ENCODE peak calls at places on chromosomes 13 and 19, in four cellular contexts. One of them, this sample, is unnamed.

GRCh38 chr19:34639491-34640085 is 37.4 kb downstream of the SCGB2B2 start:
- DNase-seq in IMR-90: peak
- DNase-seq in prostate gland: peak
- DNase-seq in Peyer's patch: peak
- DNase-seq in this sample: peak

GRCh38 chr19:58268344-58268743 is 10.4 kb upstream of the ZNF8 start:
- DNase-seq in IMR-90: no peak
- DNase-seq in prostate gland: no peak
- DNase-seq in Peyer's patch: no peak
- DNase-seq in this sample: no peak

GRCh38 chr19:9309974-9310446 is 372 bp upstream of the ZNF699 start:
- DNase-seq in IMR-90: peak
- DNase-seq in Peyer's patch: peak
- DNase-seq in prostate gland: peak
- DNase-seq in this sample: peak

GRCh38 chr19:48333467-48334384 is 8.4 kb downstream of the EMP3 start:
- DNase-seq in IMR-90: peak
- DNase-seq in prostate gland: peak
- DNase-seq in Peyer's patch: peak
- DNase-seq in this sample: peak

GRCh38 chr19:2191456-2191931 is 27.8 kb downstream of the DOT1L start:
- DNase-seq in IMR-90: no peak
- DNase-seq in prostate gland: no peak
- DNase-seq in Peyer's patch: no peak
- DNase-seq in this sample: no peak

GRCh38 chr13:74248477-74248876 is 114.3 kb upstream of the KLF12 start:
- DNase-seq in prostate gland: no peak
- DNase-seq in Peyer's patch: no peak
- DNase-seq in IMR-90: no peak
- DNase-seq in this sample: no peak

GRCh38 chr13:79287994-79288795 is 117.9 kb downstream of the RBM26 start:
- DNase-seq in prostate gland: no peak
- DNase-seq in IMR-90: no peak
- DNase-seq in Peyer's patch: no peak
- DNase-seq in this sample: no peak

GRCh38 chr19:18014197-18014596 is 6.2 kb downstream of the ARRDC2 start:
- DNase-seq in Peyer's patch: peak
- DNase-seq in IMR-90: no peak
- DNase-seq in prostate gland: no peak
- DNase-seq in this sample: no peak

GRCh38 chr19:7973883-7974282 is 30.4 kb upstream of the TIMM44 start:
- DNase-seq in Peyer's patch: no peak
- DNase-seq in IMR-90: no peak
- DNase-seq in prostate gland: no peak
- DNase-seq in this sample: no peak

GRCh38 chr19:12156254-12157058 is at the start of gene ZNF625:
- DNase-seq in IMR-90: peak
- DNase-seq in prostate gland: peak
- DNase-seq in Peyer's patch: peak
- DNase-seq in this sample: peak

GRCh38 chr13:41955605-41956004 is 5.3 kb downstream of the VWA8 start:
- DNase-seq in IMR-90: no peak
- DNase-seq in prostate gland: no peak
- DNase-seq in Peyer's patch: no peak
- DNase-seq in this sample: no peak

GRCh38 chr19:46574533-46574932 is 26.6 kb upstream of the CALM3 start:
- DNase-seq in Peyer's patch: no peak
- DNase-seq in prostate gland: no peak
- DNase-seq in IMR-90: no peak
- DNase-seq in this sample: no peak

GRCh38 chr13:103694033-103694432 is 627.8 kb upstream of the SLC10A2 start:
- DNase-seq in Peyer's patch: no peak
- DNase-seq in IMR-90: no peak
- DNase-seq in prostate gland: no peak
- DNase-seq in this sample: no peak

GRCh38 chr13:100550433-100550832 is 38.2 kb downstream of the GGACT start:
- DNase-seq in prostate gland: no peak
- DNase-seq in IMR-90: peak
- DNase-seq in Peyer's patch: no peak
- DNase-seq in this sample: peak

GRCh38 chr19:5108123-5108613 is 139.3 kb downstream of the KDM4B start:
- DNase-seq in IMR-90: no peak
- DNase-seq in Peyer's patch: no peak
- DNase-seq in prostate gland: no peak
- DNase-seq in this sample: no peak

GRCh38 chr19:5138606-5139594 is 170.0 kb downstream of the KDM4B start:
- DNase-seq in Peyer's patch: peak
- DNase-seq in IMR-90: peak
- DNase-seq in prostate gland: no peak
- DNase-seq in this sample: no peak

DNA sequence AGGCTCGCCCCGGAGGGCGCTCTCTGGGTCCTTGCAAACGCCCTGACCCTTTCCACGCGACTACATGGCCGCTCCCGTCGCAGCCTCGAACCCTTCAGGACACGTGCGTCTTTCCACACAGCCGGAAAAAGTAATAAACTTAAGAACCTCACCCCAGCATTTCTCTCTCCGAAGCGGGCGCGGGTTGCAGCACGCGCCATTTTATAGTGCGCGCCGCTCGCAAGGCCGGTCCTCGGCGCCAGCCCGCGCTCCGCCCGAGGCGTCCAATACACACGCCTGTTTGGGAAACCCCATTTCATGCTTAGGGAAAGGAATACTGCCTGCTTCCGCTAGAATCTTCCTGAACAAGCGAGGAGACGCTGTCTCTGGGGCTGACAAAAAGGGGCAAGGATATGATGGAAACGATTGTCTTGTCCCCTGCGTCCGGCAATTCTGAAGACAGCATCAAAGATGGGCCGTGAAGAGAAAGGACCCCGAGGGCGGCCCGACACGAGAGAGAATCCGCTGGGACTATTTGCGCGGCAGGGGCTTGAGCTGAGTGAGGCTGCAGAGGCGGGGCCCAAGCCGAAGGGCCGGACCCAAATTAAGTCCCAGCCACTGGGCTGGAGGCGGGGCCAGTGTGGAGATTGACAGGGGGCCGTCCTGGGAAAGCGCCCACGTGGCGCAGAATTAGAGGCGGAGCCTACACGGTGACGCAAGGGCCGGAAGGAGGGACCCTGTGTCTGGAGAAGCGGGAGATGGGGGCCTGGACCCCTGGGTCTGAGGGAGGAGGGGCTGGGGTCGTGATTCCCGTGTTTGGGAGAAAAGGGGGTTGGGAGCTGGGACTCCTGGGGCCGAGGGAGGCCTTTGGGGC is 14.4 kb downstream of the ACP4 start:
- DNase-seq in Peyer's patch: peak
- DNase-seq in prostate gland: peak
- DNase-seq in IMR-90: peak
- DNase-seq in this sample: peak
- TF ChIP-seq POLR2A in Peyer's patch: peak
- TF ChIP-seq POLR2A in prostate gland: peak
- TF ChIP-seq POLR2A in IMR-90: peak
- TF ChIP-seq POLR2A in this sample: no peak

GRCh38 chr13:45333251-45333972 is 7.6 kb downstream of the TPT1 start:
- DNase-seq in Peyer's patch: no peak
- DNase-seq in IMR-90: no peak
- DNase-seq in prostate gland: no peak
- DNase-seq in this sample: no peak
- H3K27ac ChIP-seq in Peyer's patch: no peak
- H3K27ac ChIP-seq in IMR-90: no peak
- H3K27ac ChIP-seq in prostate gland: no peak
- H3K27ac ChIP-seq in this sample: no peak

GRCh38 chr19:54160182-54160811 is 776 bp upstream of the LENG1 start:
- DNase-seq in IMR-90: peak
- DNase-seq in Peyer's patch: no peak
- DNase-seq in prostate gland: no peak
- DNase-seq in this sample: no peak

GRCh38 chr19:54158812-54159351 is 639 bp downstream of the LENG1 start:
- DNase-seq in IMR-90: peak
- DNase-seq in Peyer's patch: no peak
- DNase-seq in prostate gland: no peak
- DNase-seq in this sample: no peak

GRCh38 chr19:54156953-54157352 is 2.6 kb downstream of the LENG1 start:
- DNase-seq in prostate gland: no peak
- DNase-seq in Peyer's patch: no peak
- DNase-seq in IMR-90: no peak
- DNase-seq in this sample: no peak

GRCh38 chr19:54160948-54161347 is 1.4 kb upstream of the LENG1 start:
- DNase-seq in Peyer's patch: no peak
- DNase-seq in prostate gland: no peak
- DNase-seq in IMR-90: no peak
- DNase-seq in this sample: no peak

DNA sequence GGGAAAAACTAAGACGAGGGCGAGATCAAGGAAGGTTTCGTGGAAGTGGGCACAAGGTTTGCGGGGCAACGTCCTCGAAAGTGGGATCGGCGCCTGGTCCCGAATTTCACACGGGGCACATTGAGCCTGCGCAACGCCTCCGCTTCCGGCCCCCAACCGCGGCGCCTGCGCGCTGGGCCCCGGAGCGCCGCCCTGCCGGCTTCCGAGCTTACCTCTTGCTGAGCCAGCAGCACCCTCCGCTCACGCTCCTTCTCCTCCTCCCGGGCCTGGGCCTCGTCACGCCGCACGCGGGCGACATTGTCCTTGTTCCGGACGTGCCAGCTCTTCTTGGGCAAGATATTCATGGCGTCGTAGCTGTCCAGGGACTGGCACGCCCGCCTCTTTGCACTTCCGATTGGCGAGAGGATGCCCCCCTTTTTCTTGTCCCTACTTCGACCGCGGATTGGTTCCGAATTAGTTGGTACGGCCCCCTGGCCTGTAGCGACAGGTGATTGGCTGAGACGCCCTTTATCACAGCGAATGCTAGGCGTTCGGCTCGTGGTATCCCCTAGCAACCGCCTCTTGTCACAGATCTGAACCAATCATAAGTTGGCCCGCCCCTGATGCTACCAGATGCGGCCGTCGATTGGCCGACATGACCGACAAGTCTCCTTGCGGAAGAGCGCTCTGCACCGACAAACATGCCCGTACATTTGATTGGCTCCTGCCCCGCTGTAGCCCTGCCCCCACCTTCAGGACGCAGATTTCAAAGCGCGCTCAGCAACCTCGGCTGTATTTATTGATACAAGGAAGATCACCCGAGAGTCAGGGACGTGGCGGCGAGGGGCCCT is at the start of gene LENG1:
- DNase-seq in prostate gland: peak
- DNase-seq in Peyer's patch: peak
- DNase-seq in IMR-90: peak
- DNase-seq in this sample: peak
- TF ChIP-seq POLR2A in prostate gland: peak
- TF ChIP-seq POLR2A in Peyer's patch: peak
- TF ChIP-seq POLR2A in IMR-90: peak
- TF ChIP-seq POLR2A in this sample: no peak

GRCh38 chr19:45380107-45380506 is 9.7 kb upstream of the ERCC2 start:
- DNase-seq in Peyer's patch: no peak
- DNase-seq in prostate gland: no peak
- DNase-seq in IMR-90: no peak
- DNase-seq in this sample: no peak
- H3K27ac ChIP-seq in Peyer's patch: no peak
- H3K27ac ChIP-seq in prostate gland: no peak
- H3K27ac ChIP-seq in IMR-90: no peak
- H3K27ac ChIP-seq in this sample: no peak

GRCh38 chr19:49850487-49851342 is at the start of gene PTOV1:
- DNase-seq in prostate gland: peak
- DNase-seq in Peyer's patch: peak
- DNase-seq in IMR-90: peak
- DNase-seq in this sample: peak
- TF ChIP-seq POLR2A in prostate gland: peak
- TF ChIP-seq POLR2A in Peyer's patch: peak
- TF ChIP-seq POLR2A in IMR-90: peak
- TF ChIP-seq POLR2A in this sample: peak

DNA sequence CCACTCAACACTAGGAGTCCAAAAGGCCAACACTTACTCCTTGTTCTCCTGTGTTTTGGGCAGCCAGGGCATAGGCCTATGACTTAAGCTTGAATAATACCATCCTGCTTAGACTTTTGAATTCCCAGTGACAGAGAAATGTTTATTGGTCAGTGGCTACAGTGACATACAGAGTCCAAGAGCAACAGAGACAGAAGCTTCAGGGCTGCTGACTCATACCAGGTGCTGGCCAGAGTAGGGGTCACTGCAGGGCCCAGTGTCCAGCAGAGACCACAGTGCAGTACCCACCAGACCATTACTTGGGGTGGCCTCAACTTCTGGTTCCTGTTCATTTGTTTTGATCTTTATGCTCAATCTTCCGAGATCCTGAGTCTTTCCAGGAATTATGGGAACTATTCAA is 6.0 kb upstream of the FREM2 start:
- DNase-seq in Peyer's patch: no peak
- DNase-seq in IMR-90: no peak
- DNase-seq in prostate gland: no peak
- DNase-seq in this sample: no peak
- H3K27ac ChIP-seq in Peyer's patch: no peak
- H3K27ac ChIP-seq in IMR-90: no peak
- H3K27ac ChIP-seq in prostate gland: no peak
- H3K27ac ChIP-seq in this sample: no peak